ENCODE peak calls at places on chromosomes 2 and 18, in four cellular contexts. T, S, E and V are unnamed samples. For H3K9me2, the result is how much of the 10 kb centered on the place peaks cover.

GRCh38 chr18:31942301-31942998 is 478 bp downstream of the TRAPPC8 start:
- DNase-seq in T (no peak), S (no peak), E (peak), V (peak)

GRCh38 chr2:147688252-147688651 is 156.6 kb upstream of the ACVR2A start:
- DNase-seq in T (peak), S (no peak), E (no peak), V (no peak)

GRCh38 chr2:234355798-234356365 is 141.0 kb downstream of the ARL4C start:
- DNase-seq in T (no peak), S (no peak), E (no peak), V (no peak)

GRCh38 chr2:170213651-170214050 is 35.7 kb downstream of the MYO3B start:
- DNase-seq in T (no peak), S (no peak), E (no peak), V (no peak)

GRCh38 chr18:73613706-73614340 is 533.8 kb downstream of the FBXO15 start:
- DNase-seq in T (peak), S (no peak), E (no peak), V (no peak)

GRCh38 chr2:9618410-9618809 is 12.4 kb downstream of the YWHAQ start:
- DNase-seq in T (no peak), S (no peak), E (no peak), V (peak)

GRCh38 chr18:57585421-57585820 is 1.1 kb downstream of the FECH start:
- DNase-seq in T (peak), S (no peak), E (peak), V (no peak)

GRCh38 chr2:75633620-75634019 is 13.0 kb upstream of the MRPL19 start:
- DNase-seq in T (no peak), S (no peak), E (no peak), V (no peak)

GRCh38 chr2:119771331-119771730 is 11.6 kb downstream of the PTPN4 start:
- DNase-seq in T (no peak), S (no peak), E (peak), V (no peak)

GRCh38 chr2:47277187-47277586 is 122.1 kb upstream of the STPG4 start:
- DNase-seq in T (no peak), S (no peak), E (no peak), V (no peak)

GRCh38 chr2:38178556-38179419 is 102.8 kb upstream of the CYP1B1 start:
- DNase-seq in T (peak), S (no peak), E (no peak), V (no peak)

GRCh38 chr18:23306842-23307241 is 146.2 kb upstream of the RIOK3 start:
- DNase-seq in T (no peak), S (no peak), E (no peak), V (no peak)

GRCh38 chr2:215983581-215984351 is 29.6 kb downstream of the MREG start:
- DNase-seq in T (no peak), S (no peak), E (peak), V (peak)

GRCh38 chr2:226079677-226080076 is 680.2 kb downstream of the NYAP2 start:
- DNase-seq in T (peak), S (peak), E (no peak), V (peak)

GRCh38 chr2:71190959-71191943 is 35.7 kb downstream of the PAIP2B start:
- DNase-seq in T (peak), S (peak), E (peak), V (no peak)

GRCh38 chr2:21358971-21359370 is 235.2 kb downstream of the TDRD15 start:
- DNase-seq in T (no peak), S (no peak), E (no peak), V (no peak)

GRCh38 chr2:219296631-219297391 is 12.4 kb downstream of the PTPRN start:
- DNase-seq in T (no peak), S (no peak), E (no peak), V (no peak)

GRCh38 chr18:32310119-32310518 is 120.3 kb downstream of the MEP1B start:
- DNase-seq in T (no peak), S (no peak), E (peak), V (no peak)

GRCh38 chr2:63735263-63735662 is 106.4 kb upstream of the UGP2 start:
- DNase-seq in T (peak), S (no peak), E (no peak), V (no peak)

GRCh38 chr2:18536697-18537096 is 23.8 kb downstream of the RDH14 start:
- DNase-seq in T (no peak), S (no peak), E (no peak), V (no peak)

GRCh38 chr2:145028055-145028630 is 508.2 kb upstream of the ZEB2 start:
- DNase-seq in T (no peak), S (no peak), E (no peak), V (no peak)

GRCh38 chr2:23498941-23499340 is 114.0 kb downstream of the KLHL29 start:
- DNase-seq in T (no peak), S (no peak), E (no peak), V (no peak)

GRCh38 chr2:109487871-109488655 is 125.7 kb downstream of the SEPTIN10 start:
- DNase-seq in T (no peak), S (no peak), E (no peak), V (no peak)

GRCh38 chr18:429030-429429 is 71.5 kb downstream of the COLEC12 start:
- DNase-seq in T (no peak), S (no peak), E (no peak), V (no peak)

GRCh38 chr2:239239607-239240479 is 161.0 kb downstream of the HDAC4 start:
- DNase-seq in T (no peak), S (no peak), E (peak), V (no peak)

GRCh38 chr18:54388203-54389142 is 30.8 kb downstream of the C18orf54 start:
- DNase-seq in T (peak), S (peak), E (no peak), V (peak)

GRCh38 chr18:48179666-48180065 is 229.5 kb downstream of the ZBTB7C start:
- DNase-seq in T (no peak), S (no peak), E (no peak), V (no peak)

GRCh38 chr18:48181857-48182430 is 227.2 kb downstream of the ZBTB7C start:
- DNase-seq in T (no peak), S (no peak), E (peak), V (no peak)

GRCh38 chr18:48182779-48183178 is 226.4 kb downstream of the ZBTB7C start:
- DNase-seq in T (no peak), S (no peak), E (no peak), V (no peak)

GRCh38 chr18:48181132-48181823 is 227.9 kb downstream of the ZBTB7C start:
- DNase-seq in T (no peak), S (no peak), E (no peak), V (no peak)

GRCh38 chr18:48179005-48179404 is 230.2 kb downstream of the ZBTB7C start:
- DNase-seq in T (no peak), S (no peak), E (no peak), V (no peak)
- H3K9ac ChIP-seq in T (no peak), S (no peak), E (no peak), V (no peak)

GRCh38 chr2:176018708-176019107 is 16.6 kb upstream of the LNPK start:
- DNase-seq in T (peak), S (no peak), E (no peak), V (no peak)
- H3K9me2 ChIP-seq in T (under half), S (under half), E (under half), V (under half)

GRCh38 chr2:228516019-228516418 is 334.5 kb upstream of the SPHKAP start:
- DNase-seq in T (no peak), S (no peak), E (no peak), V (no peak)
- TF ChIP-seq CTCF in T (no peak), S (no peak), E (no peak), V (no peak)

GRCh38 chr2:113073325-113073834 is 5.6 kb downstream of the IL1F10 start:
- DNase-seq in T (no peak), S (no peak), E (no peak), V (peak)
- H3K9ac ChIP-seq in T (no peak), S (no peak), E (no peak), V (peak)

GRCh38 chr2:128638311-128638710 is 319.6 kb upstream of the HS6ST1 start:
- DNase-seq in T (no peak), S (no peak), E (no peak), V (no peak)

GRCh38 chr2:128640166-128640846 is 321.6 kb upstream of the HS6ST1 start:
- DNase-seq in T (no peak), S (no peak), E (no peak), V (no peak)

GRCh38 chr2:128638741-128639477 is 320.2 kb upstream of the HS6ST1 start:
- DNase-seq in T (no peak), S (no peak), E (peak), V (no peak)

GRCh38 chr2:128640847-128641360 is 322.2 kb upstream of the HS6ST1 start:
- DNase-seq in T (no peak), S (no peak), E (no peak), V (no peak)

GRCh38 chr2:128639693-128640092 is 321.0 kb upstream of the HS6ST1 start:
- DNase-seq in T (no peak), S (no peak), E (no peak), V (no peak)
- H3K9me2 ChIP-seq in T (under half), S (under half), E (under half), V (under half)

GRCh38 chr18:12010187-12010802 is 29.0 kb downstream of the IMPA2 start:
- DNase-seq in T (no peak), S (no peak), E (no peak), V (peak)
- TF ChIP-seq CTCF in T (peak), S (peak), E (no peak), V (peak)